ENCODE peak calls at places on chromosomes 5 and 9, in four cellular contexts. U, L, K and R are unnamed samples.

GRCh38 chr9:136531904-136532798 is 13.7 kb downstream of the NOTCH1 start:
- DNase-seq in U (no peak), L (no peak), K (no peak), R (peak; percentile 40)

GRCh38 chr9:75780185-75780584 is 110.3 kb upstream of the PCSK5 start:
- DNase-seq in K (no peak), L (no peak), U (no peak), R (no peak)

GRCh38 chr5:87121315-87122170 is 146.1 kb upstream of the RASA1 start:
- DNase-seq in K (no peak), L (no peak), U (peak; percentile 59), R (peak; percentile 93)

GRCh38 chr5:134506054-134507039 is 19.1 kb upstream of the JADE2 start:
- DNase-seq in L (no peak), U (no peak), K (peak; percentile 81), R (no peak)

GRCh38 chr5:53318303-53318702 is 162.1 kb upstream of the FST start:
- DNase-seq in K (no peak), L (no peak), U (no peak), R (peak; percentile 58)

GRCh38 chr5:139575751-139576150 is 14.6 kb downstream of the UBE2D2 start:
- DNase-seq in K (no peak), U (peak; percentile 37), L (no peak), R (no peak)

GRCh38 chr5:35096209-35096608 is 48.5 kb upstream of the AGXT2 start:
- DNase-seq in U (no peak), K (no peak), L (no peak), R (no peak)

GRCh38 chr5:52199833-52200232 is 587.9 kb upstream of the ITGA1 start:
- DNase-seq in L (no peak), K (no peak), U (no peak), R (no peak)

GRCh38 chr5:68884893-68885292 is 208.9 kb upstream of the SLC30A5 start:
- DNase-seq in L (no peak), K (no peak), U (no peak), R (peak; percentile 38)

GRCh38 chr5:36492998-36493655 is 113.3 kb upstream of the SLC1A3 start:
- DNase-seq in L (no peak), U (no peak), K (no peak), R (peak; percentile 71)

GRCh38 chr5:113150221-113150620 is 173.6 kb downstream of the DCP2 start:
- DNase-seq in U (no peak), L (no peak), K (no peak), R (no peak)

GRCh38 chr5:139667730-139668063 is 19.5 kb downstream of the CXXC5 start:
- DNase-seq in L (no peak), K (no peak), U (no peak), R (peak; percentile 20)

GRCh38 chr5:73096239-73096575 is 24.2 kb upstream of the TMEM171 start:
- DNase-seq in U (no peak), L (no peak), K (no peak), R (no peak)

GRCh38 chr5:84642795-84643194 is 258.1 kb upstream of the EDIL3 start:
- DNase-seq in K (no peak), U (no peak), L (no peak), R (peak; percentile 58)

GRCh38 chr9:115946530-115946929 is 207.1 kb upstream of the PAPPA start:
- DNase-seq in K (no peak), L (no peak), U (no peak), R (peak; percentile 69)

GRCh38 chr9:21434202-21435014 is 5.8 kb upstream of the IFNA1 start:
- DNase-seq in L (no peak), U (no peak), K (peak; percentile 11), R (peak; percentile 69)

GRCh38 chr9:32587901-32588300 is 14.9 kb upstream of the NDUFB6 start:
- DNase-seq in K (no peak), L (no peak), U (peak; percentile 31), R (peak; percentile 38)

GRCh38 chr5:11128021-11128420 is 367.0 kb upstream of the DAP start:
- DNase-seq in U (no peak), L (no peak), K (no peak), R (no peak)

GRCh38 chr5:154138701-154139100 is 51.8 kb upstream of the GALNT10 start:
- DNase-seq in U (no peak), L (peak; percentile 57), K (peak; percentile 76), R (no peak)

GRCh38 chr5:138716456-138716924 is 36.7 kb upstream of the CTNNA1 start:
- DNase-seq in K (no peak), U (no peak), L (no peak), R (no peak)

GRCh38 chr9:101791938-101792337 is 53.5 kb upstream of the GRIN3A start:
- DNase-seq in K (no peak), L (no peak), U (peak; percentile 13), R (peak; percentile 24)

GRCh38 chr9:98108540-98109031 is 10.4 kb downstream of the TRIM14 start:
- DNase-seq in K (no peak), L (no peak), U (peak; percentile 41), R (no peak)

GRCh38 chr9:116219686-116220085 is 66.1 kb downstream of the PAPPA start:
- DNase-seq in L (no peak), U (no peak), K (no peak), R (no peak)

GRCh38 chr5:25991639-25992038 is 1046.7 kb downstream of the CDH9 start:
- DNase-seq in K (no peak), L (no peak), U (no peak), R (no peak)

GRCh38 chr5:9546973-9547947 is 1.4 kb upstream of the SEMA5A start:
- DNase-seq in U (no peak), K (no peak), L (peak; percentile 38), R (peak; percentile 34)

GRCh38 chr5:130479045-130479804 is 575.0 kb downstream of the CHSY3 start:
- DNase-seq in U (no peak), L (no peak), K (no peak), R (no peak)

GRCh38 chr9:126536836-126537465 is 76.8 kb upstream of the LMX1B start:
- DNase-seq in K (no peak), L (no peak), U (no peak), R (no peak)

GRCh38 chr5:59799668-59800374 is 93.7 kb downstream of the PDE4D start:
- DNase-seq in K (peak; percentile 15), U (no peak), L (no peak), R (peak; percentile 68)

GRCh38 chr9:108443741-108444140 is 412.0 kb downstream of the ACTL7B start:
- DNase-seq in U (no peak), L (no peak), K (no peak), R (peak; percentile 56)